ENCODE peak calls at places on chromosomes 13 and 19, in four cellular contexts. One of them, this sample, is unnamed.

GRCh38 chr13:52737451-52737850 is 2.2 kb downstream of the CNMD start:
- DNase-seq in stimulated activated CD4-positive, alpha-beta T cell treated with anti-CD3 and anti-CD28 coated beads, Interleukin-4, amount 100 ng/mL, for 4 hours: no peak
- DNase-seq in HEK293T: no peak
- DNase-seq in heart right ventricle: no peak
- DNase-seq in this sample: no peak

GRCh38 chr13:21594715-21595545 is 9.0 kb downstream of the MICU2 start:
- DNase-seq in HEK293T: no peak
- DNase-seq in heart right ventricle: no peak
- DNase-seq in stimulated activated CD4-positive, alpha-beta T cell treated with anti-CD3 and anti-CD28 coated beads, Interleukin-4, amount 100 ng/mL, for 4 hours: no peak
- DNase-seq in this sample: no peak

GRCh38 chr13:113660066-113660465 is 2.1 kb upstream of the ATP4B start:
- DNase-seq in stimulated activated CD4-positive, alpha-beta T cell treated with anti-CD3 and anti-CD28 coated beads, Interleukin-4, amount 100 ng/mL, for 4 hours: no peak
- DNase-seq in heart right ventricle: no peak
- DNase-seq in HEK293T: no peak
- DNase-seq in this sample: no peak

GRCh38 chr13:72953391-72953960 is 105.3 kb upstream of the KLF5 start:
- DNase-seq in stimulated activated CD4-positive, alpha-beta T cell treated with anti-CD3 and anti-CD28 coated beads, Interleukin-4, amount 100 ng/mL, for 4 hours: no peak
- DNase-seq in heart right ventricle: no peak
- DNase-seq in HEK293T: no peak
- DNase-seq in this sample: no peak

GRCh38 chr19:27901078-27901477 is 1311.9 kb downstream of the UQCRFS1 start:
- DNase-seq in HEK293T: no peak
- DNase-seq in stimulated activated CD4-positive, alpha-beta T cell treated with anti-CD3 and anti-CD28 coated beads, Interleukin-4, amount 100 ng/mL, for 4 hours: no peak
- DNase-seq in heart right ventricle: no peak
- DNase-seq in this sample: no peak

GRCh38 chr19:51372649-51373504 is at the start of gene NKG7:
- DNase-seq in heart right ventricle: no peak
- DNase-seq in HEK293T: no peak
- DNase-seq in stimulated activated CD4-positive, alpha-beta T cell treated with anti-CD3 and anti-CD28 coated beads, Interleukin-4, amount 100 ng/mL, for 4 hours: peak
- DNase-seq in this sample: no peak

GRCh38 chr13:102812616-102813287 is 13.8 kb downstream of the BIVM start:
- DNase-seq in stimulated activated CD4-positive, alpha-beta T cell treated with anti-CD3 and anti-CD28 coated beads, Interleukin-4, amount 100 ng/mL, for 4 hours: no peak
- DNase-seq in HEK293T: peak
- DNase-seq in heart right ventricle: no peak
- DNase-seq in this sample: no peak

GRCh38 chr19:55241143-55241934 is 12.8 kb upstream of the TMEM86B start:
- DNase-seq in heart right ventricle: no peak
- DNase-seq in stimulated activated CD4-positive, alpha-beta T cell treated with anti-CD3 and anti-CD28 coated beads, Interleukin-4, amount 100 ng/mL, for 4 hours: no peak
- DNase-seq in HEK293T: no peak
- DNase-seq in this sample: no peak

GRCh38 chr19:49327878-49328544 is 3.0 kb upstream of the SLC6A16 start:
- DNase-seq in HEK293T: no peak
- DNase-seq in stimulated activated CD4-positive, alpha-beta T cell treated with anti-CD3 and anti-CD28 coated beads, Interleukin-4, amount 100 ng/mL, for 4 hours: peak
- DNase-seq in heart right ventricle: no peak
- DNase-seq in this sample: no peak

GRCh38 chr13:113758651-113759524 is at the start of gene TMEM255B:
- DNase-seq in HEK293T: peak
- DNase-seq in heart right ventricle: peak
- DNase-seq in stimulated activated CD4-positive, alpha-beta T cell treated with anti-CD3 and anti-CD28 coated beads, Interleukin-4, amount 100 ng/mL, for 4 hours: peak
- DNase-seq in this sample: peak

GRCh38 chr19:13505761-13506549 is at the start of gene CACNA1A:
- DNase-seq in HEK293T: peak
- DNase-seq in heart right ventricle: no peak
- DNase-seq in stimulated activated CD4-positive, alpha-beta T cell treated with anti-CD3 and anti-CD28 coated beads, Interleukin-4, amount 100 ng/mL, for 4 hours: no peak
- DNase-seq in this sample: no peak

GRCh38 chr13:19713186-19713965 is 69.4 kb downstream of the PSPC1 start:
- DNase-seq in heart right ventricle: no peak
- DNase-seq in stimulated activated CD4-positive, alpha-beta T cell treated with anti-CD3 and anti-CD28 coated beads, Interleukin-4, amount 100 ng/mL, for 4 hours: no peak
- DNase-seq in HEK293T: no peak
- DNase-seq in this sample: no peak

This sample was measured in pons.